ENCODE peak calls at places on chromosomes 13 and 19, in four cellular contexts. B is fibroblast of lung, Y is uterus, S is tibial artery. D is an unnamed sample.

GRCh38 chr13:20136781-20137703 is 23.8 kb downstream of the GJA3 start:
- DNase-seq in B (peak; percentile 18), Y (no peak), S (no peak), D (no peak)

GRCh38 chr19:42323852-42324654 is 1.4 kb upstream of the MEGF8 start:
- DNase-seq in B (no peak), Y (no peak), S (no peak), D (no peak)

GRCh38 chr13:55038230-55038629 is 2009.6 kb downstream of the OLFM4 start:
- DNase-seq in B (no peak), Y (no peak), S (no peak), D (no peak)

GRCh38 chr19:8069116-8069973 is 16.8 kb downstream of the CCL25 start:
- DNase-seq in B (peak; percentile 2), Y (no peak), S (no peak), D (no peak)

GRCh38 chr13:25630327-25630726 is 258.6 kb downstream of the ATP8A2 start:
- DNase-seq in B (no peak), Y (no peak), S (no peak), D (no peak)

GRCh38 chr13:95050800-95051620 is 250.2 kb downstream of the ABCC4 start:
- DNase-seq in B (no peak), Y (no peak), S (no peak), D (no peak)

GRCh38 chr13:98975822-98976261 is 2.0 kb downstream of the DOCK9 start:
- DNase-seq in B (no peak), Y (no peak), S (no peak), D (no peak)

GRCh38 chr13:101449971-101450748 is 2.3 kb upstream of the ITGBL1 start:
- DNase-seq in B (peak; percentile 86), Y (no peak), S (no peak), D (no peak)

GRCh38 chr19:13804830-13805683 is 9.8 kb downstream of the ZSWIM4 start:
- DNase-seq in B (no peak), Y (no peak), S (no peak), D (no peak)

GRCh38 chr13:64078025-64078424 is 2662.4 kb upstream of the PCDH20 start:
- DNase-seq in B (no peak), Y (no peak), S (no peak), D (no peak)

GRCh38 chr19:610801-611505 is 21.3 kb downstream of the HCN2 start:
- DNase-seq in B (peak; percentile 69), Y (no peak), S (no peak), D (no peak)

GRCh38 chr13:46622918-46623256 is 69.9 kb downstream of the LRCH1 start:
- DNase-seq in B (peak; percentile 92), Y (peak; percentile 85), S (peak; percentile 75), D (no peak)

GRCh38 chr13:98581971-98582702 is 5.2 kb upstream of the STK24 start:
- DNase-seq in B (peak; percentile 75), Y (no peak), S (no peak), D (no peak)

GRCh38 chr19:3358919-3359849 is 7.2 kb upstream of the NFIC start:
- DNase-seq in B (peak; percentile 61), Y (peak; percentile 65), S (peak; percentile 84), D (no peak)

GRCh38 chr19:8028951-8029491 is 23.5 kb upstream of the CCL25 start:
- DNase-seq in B (no peak), Y (no peak), S (no peak), D (no peak)

GRCh38 chr13:66216723-66217122 is 1013.4 kb downstream of the PCDH9 start:
- DNase-seq in B (peak; percentile 24), Y (no peak), S (no peak), D (no peak)

GRCh38 chr19:30711296-30711695 is 339.1 kb downstream of the ZNF536 start:
- DNase-seq in B (no peak), Y (no peak), S (no peak), D (no peak)
- H3K27ac ChIP-seq in B (no peak overlapping the region), Y (no peak overlapping the region), S (no peak overlapping the region), D (no peak overlapping the region)

DNA sequence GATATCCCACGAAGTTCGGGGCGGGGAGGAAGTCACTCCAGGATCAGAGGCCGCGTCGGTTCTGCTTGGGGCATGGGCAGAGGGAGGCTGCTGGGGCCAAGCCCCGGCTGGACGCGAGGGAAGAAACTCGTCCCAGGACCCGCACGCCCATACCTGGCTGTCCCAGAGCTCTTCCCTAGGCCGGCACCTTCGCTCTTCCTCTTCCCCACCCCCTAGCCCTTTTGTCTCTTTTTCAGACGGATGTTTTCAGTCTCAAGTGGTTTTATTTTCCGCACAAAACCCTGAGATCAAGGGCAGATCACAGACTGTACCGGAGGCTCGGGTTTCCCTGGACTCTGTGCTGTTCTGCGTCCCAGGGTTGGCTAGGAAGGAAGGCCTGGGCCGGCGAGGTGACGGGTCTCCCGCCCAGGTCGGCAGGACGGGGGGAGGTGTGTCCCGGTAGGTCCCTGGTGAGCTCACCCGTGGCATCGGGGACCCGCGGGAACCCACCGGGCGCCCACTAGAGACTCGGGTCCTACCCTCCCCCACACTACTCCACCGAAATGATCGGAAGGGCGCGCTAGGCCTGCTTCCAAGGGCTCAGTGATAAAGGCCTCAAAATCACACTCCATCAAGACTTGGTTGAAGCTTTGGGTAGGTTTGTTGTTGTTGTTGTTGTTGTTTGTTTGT is 7.9 kb downstream of the ZIC2 start:
- DNase-seq in B (no peak), Y (no peak), S (no peak), D (no peak)
- H3K4me1 ChIP-seq in B (no peaks in the 10 kb centered on the region), Y (no peaks in the 10 kb centered on the region), S (peaks cover 32% of the 10 kb centered on the region), D (peaks cover 36% of the 10 kb centered on the region)

GRCh38 chr19:19321143-19321577 is 531 bp downstream of the MAU2 start:
- DNase-seq in B (peak; percentile 13), Y (no peak), S (no peak), D (no peak)
- TF ChIP-seq CTCF in B (no peak), Y (no peak), S (no peak), D (no peak)

GRCh38 chr19:29623726-29624488 is 17.8 kb downstream of the POP4 start:
- DNase-seq in B (no peak), Y (no peak), S (no peak), D (no peak)
- H3K27ac ChIP-seq in B (no peak overlapping the region), Y (no peak overlapping the region), S (no peak overlapping the region), D (no peak overlapping the region)

GRCh38 chr13:34356686-34357434 is 538.9 kb downstream of the RFC3 start:
- DNase-seq in B (no peak), Y (no peak), S (no peak), D (no peak)

GRCh38 chr13:34361528-34361927 is 543.6 kb downstream of the RFC3 start:
- DNase-seq in B (no peak), Y (no peak), S (no peak), D (no peak)

GRCh38 chr13:34360702-34361101 is 542.8 kb downstream of the RFC3 start:
- DNase-seq in B (no peak), Y (no peak), S (no peak), D (no peak)

GRCh38 chr13:34357435-34358232 is 539.7 kb downstream of the RFC3 start:
- DNase-seq in B (peak; percentile 58), Y (no peak), S (no peak), D (no peak)

DNA sequence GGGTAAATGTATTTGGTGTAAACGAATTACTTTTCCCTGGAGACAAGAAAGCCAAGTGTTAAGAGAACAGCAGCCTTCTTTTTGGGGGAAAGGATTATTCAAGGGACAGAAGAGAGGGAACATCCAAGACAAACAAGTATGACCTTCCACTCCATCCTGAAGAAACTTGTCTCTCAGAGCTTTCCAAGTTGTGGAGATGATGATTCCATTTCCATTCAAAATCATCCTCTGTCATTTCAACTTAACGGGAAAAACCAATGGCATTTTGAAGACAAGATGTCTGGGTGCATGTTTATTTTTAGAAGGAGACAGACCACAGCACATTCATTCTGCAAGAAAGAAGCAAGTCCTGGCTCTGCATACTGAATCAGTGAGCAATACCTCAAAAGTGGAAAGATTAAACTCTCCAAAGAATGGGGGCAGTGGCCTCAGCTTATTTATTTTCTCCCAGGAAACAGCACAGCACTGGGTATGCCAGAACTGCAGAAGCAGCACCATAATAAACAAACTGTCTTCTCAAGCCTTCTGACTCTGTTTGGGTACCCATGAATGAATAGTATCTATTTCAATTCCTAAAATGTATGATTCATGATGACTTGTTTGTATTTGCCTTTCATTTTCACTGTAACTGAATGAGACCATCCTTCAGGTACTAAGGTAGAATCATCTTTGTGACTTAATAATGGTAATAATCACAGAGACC is 541.0 kb downstream of the RFC3 start:
- DNase-seq in B (peak; percentile 80), Y (no peak), S (no peak), D (no peak)
- H3K4me1 ChIP-seq in B (peaks cover 21% of the 10 kb centered on the region), Y (no peaks in the 10 kb centered on the region), S (peaks cover 7% of the 10 kb centered on the region), D (no peaks in the 10 kb centered on the region)

D was measured in suprapubic skin.